ENCODE peak calls at places on chromosomes 2 and 18, in five cellular contexts. L is GM12892, H is H1, E is K562, O is SK-N-SH. V is an unnamed sample.

GRCh38 chr18:51655327-51655698 is 457.8 kb upstream of the MEX3C start:
- DNase-seq in L (no peak), H (no peak), E (no peak), O (no peak), V (peak)

GRCh38 chr2:168120730-168121129 is 126.7 kb downstream of the STK39 start:
- DNase-seq in L (no peak), H (no peak), E (no peak), O (no peak), V (no peak)

GRCh38 chr2:160214461-160215055 is 14.5 kb upstream of the ITGB6 start:
- DNase-seq in L (no peak), H (no peak), E (no peak), O (no peak), V (no peak)

GRCh38 chr18:49024808-49025361 is 74.1 kb upstream of the SMAD7 start:
- DNase-seq in L (no peak), H (peak), E (no peak), O (peak), V (no peak)

GRCh38 chr2:74502147-74502719 is 2.8 kb upstream of the LBX2 start:
- DNase-seq in L (no peak), H (peak), E (peak), O (no peak), V (no peak)

GRCh38 chr2:161414385-161415040 is 1.6 kb upstream of the TBR1 start:
- DNase-seq in L (no peak), H (peak), E (peak), O (peak), V (no peak)

GRCh38 chr2:237307495-237307894 is 106.5 kb downstream of the COL6A3 start:
- DNase-seq in L (no peak), H (no peak), E (no peak), O (no peak), V (no peak)

GRCh38 chr2:109029444-109030193 is 40.6 kb upstream of the EDAR start:
- DNase-seq in L (no peak), H (no peak), E (no peak), O (no peak), V (no peak)

GRCh38 chr2:33236457-33236856 is 240.0 kb upstream of the RASGRP3 start:
- DNase-seq in L (no peak), H (no peak), E (no peak), O (no peak), V (no peak)

GRCh38 chr2:207352978-207353377 is 176.8 kb upstream of the CREB1 start:
- DNase-seq in L (no peak), H (no peak), E (no peak), O (no peak), V (no peak)

GRCh38 chr2:2189112-2189398 is 142.0 kb downstream of the MYT1L start:
- DNase-seq in L (no peak), H (no peak), E (no peak), O (no peak), V (no peak)

GRCh38 chr2:45178854-45179253 is 169.6 kb upstream of the SIX2 start:
- DNase-seq in L (no peak), H (no peak), E (no peak), O (no peak), V (no peak)

GRCh38 chr18:60693426-60693825 is 320.9 kb upstream of the MC4R start:
- DNase-seq in L (no peak), H (no peak), E (no peak), O (no peak), V (no peak)

GRCh38 chr2:175981546-175981945 is 20.5 kb downstream of the LNPK start:
- DNase-seq in L (no peak), H (no peak), E (no peak), O (no peak), V (no peak)

GRCh38 chr2:38572167-38572566 is 30.6 kb downstream of the HNRNPLL start:
- DNase-seq in L (no peak), H (no peak), E (peak), O (no peak), V (no peak)
- TF ChIP-seq TAF1 in L (no peak), H (no peak), E (no peak), O (no peak), V (no peak)

GRCh38 chr2:215417400-215417951 is 18.4 kb downstream of the FN1 start:
- DNase-seq in L (no peak), H (no peak), E (no peak), O (no peak), V (no peak)
- TF ChIP-seq POLR2AphosphoS5 in L (no peak), H (no peak), E (no peak), O (no peak), V (no peak)

GRCh38 chr2:169363027-169363569 is 764 bp upstream of the LRP2 start:
- DNase-seq in L (no peak), H (no peak), E (no peak), O (peak), V (no peak)
- TF ChIP-seq TAF1 in L (no peak), H (no peak), E (no peak), O (no peak), V (no peak)

GRCh38 chr2:96140941-96141623 is 2.8 kb upstream of the ASTL start:
- DNase-seq in L (no peak), H (no peak), E (no peak), O (no peak), V (no peak)

GRCh38 chr2:96136123-96136720 is 2.1 kb downstream of the ASTL start:
- DNase-seq in L (no peak), H (no peak), E (no peak), O (peak), V (no peak)

GRCh38 chr2:96138146-96139145 is at the start of gene ASTL:
- DNase-seq in L (no peak), H (peak), E (peak), O (peak), V (peak)

GRCh38 chr2:96137611-96138129 is 632 bp downstream of the ASTL start:
- DNase-seq in L (no peak), H (no peak), E (no peak), O (no peak), V (no peak)

GRCh38 chr2:96139181-96139758 is 968 bp upstream of the ASTL start:
- DNase-seq in L (no peak), H (no peak), E (no peak), O (no peak), V (no peak)
- TF ChIP-seq POLR2AphosphoS5 in L (peak), H (no peak), E (no peak), O (no peak), V (no peak)

V was measured in GM12891.